ENCODE peak calls at places on chromosome 6, in ten cellular contexts. J is WERI-Rb-1, P is kidney tubule cell, H is GM23248, S is H4, M is CMK, E is HT-29, K is HCT116, W is left ventricle myocardium inferior, D is amniotic epithelial cell. C is an unnamed sample.

GRCh38 chr6:36130672-36131516 is 581 bp downstream of the MAPK13 start:
- DNase-seq in D (peak), M (no peak), S (no peak), P (peak), K (peak), W (no peak), E (peak), J (peak), H (peak), C (peak)

GRCh38 chr6:53728570-53729194 is 63.1 kb upstream of the KLHL31 start:
- DNase-seq in J (peak), H (peak), P (peak), K (no peak), E (peak), W (peak), D (peak), S (peak), M (no peak), C (peak)

GRCh38 chr6:157106487-157106886 is 216.8 kb downstream of the TMEM242 start:
- DNase-seq in D (peak), K (peak), P (peak), E (no peak), H (peak), W (no peak), M (no peak), J (no peak), S (peak), C (no peak)

GRCh38 chr6:26613717-26614683 is 17.2 kb downstream of the ABT1 start:
- DNase-seq in J (peak), K (no peak), E (no peak), S (no peak), W (no peak), M (no peak), H (peak), P (peak), D (no peak), C (no peak)

GRCh38 chr6:169168302-169168630 is 85.4 kb downstream of the THBS2 start:
- DNase-seq in K (no peak), J (no peak), E (no peak), H (no peak), M (no peak), W (no peak), D (no peak), P (no peak), S (peak), C (no peak)

GRCh38 chr6:109447087-109447486 is 6.6 kb downstream of the SMPD2 start:
- DNase-seq in E (no peak), P (no peak), W (no peak), H (no peak), D (no peak), J (no peak), S (no peak), M (no peak), K (no peak), C (no peak)

GRCh38 chr6:143536461-143536865 is 24.9 kb upstream of the FUCA2 start:
- DNase-seq in K (no peak), J (peak), P (peak), E (peak), S (no peak), M (no peak), D (no peak), W (peak), H (peak), C (no peak)

GRCh38 chr6:21823371-21823770 is 229.8 kb downstream of the SOX4 start:
- DNase-seq in D (no peak), S (no peak), W (no peak), H (no peak), M (no peak), E (no peak), P (no peak), J (no peak), K (no peak), C (no peak)

GRCh38 chr6:129733290-129733689 is 23.3 kb upstream of the ARHGAP18 start:
- DNase-seq in K (no peak), J (no peak), D (no peak), H (no peak), S (no peak), P (no peak), W (no peak), M (no peak), E (peak), C (no peak)

GRCh38 chr6:38492031-38492430 is 147.7 kb downstream of the BTBD9 start:
- DNase-seq in K (no peak), M (no peak), H (no peak), D (no peak), P (no peak), J (no peak), S (no peak), E (no peak), W (no peak), C (no peak)

GRCh38 chr6:159766923-159767322 is 5.1 kb downstream of the ACAT2 start:
- DNase-seq in D (no peak), W (no peak), P (no peak), E (no peak), J (no peak), K (no peak), S (no peak), H (peak), M (no peak), C (no peak)

GRCh38 chr6:113786168-113786567 is 71.0 kb upstream of the MARCKS start:
- DNase-seq in E (peak), M (no peak), S (no peak), P (peak), W (no peak), H (no peak), K (peak), J (no peak), D (peak), C (no peak)

GRCh38 chr6:170049641-170050491 is 241.0 kb downstream of the DLL1 start:
- DNase-seq in D (no peak), P (no peak), M (no peak), H (peak), E (no peak), K (no peak), J (no peak), S (peak), W (peak), C (no peak)

GRCh38 chr6:136641873-136642465 is 91.7 kb upstream of the MAP7 start:
- DNase-seq in K (no peak), S (no peak), E (no peak), J (no peak), M (no peak), D (no peak), H (no peak), W (no peak), P (no peak), C (no peak)

GRCh38 chr6:4281341-4282293 is 146.2 kb upstream of the ECI2 start:
- DNase-seq in K (no peak), P (peak), H (peak), D (peak), J (no peak), S (no peak), M (no peak), W (peak), E (peak), C (peak)

GRCh38 chr6:131733376-131734016 is 22.7 kb upstream of the CTAGE9 start:
- DNase-seq in E (no peak), M (no peak), D (peak), P (no peak), K (no peak), H (peak), S (no peak), W (no peak), J (no peak), C (no peak)

GRCh38 chr6:38508894-38509293 is 130.8 kb downstream of the BTBD9 start:
- DNase-seq in J (no peak), D (peak), E (no peak), M (no peak), P (peak), H (peak), S (peak), W (no peak), K (no peak), C (no peak)

GRCh38 chr6:52995913-52996685 is 1.0 kb upstream of the GSTA4 start:
- DNase-seq in M (peak), D (peak), S (peak), J (peak), E (peak), K (peak), W (peak), P (peak), H (peak), C (no peak)

GRCh38 chr6:35724059-35724458 is 12.8 kb upstream of the ARMC12 start:
- DNase-seq in D (no peak), M (no peak), S (no peak), E (no peak), H (no peak), W (no peak), J (no peak), K (no peak), P (no peak), C (no peak)

GRCh38 chr6:132708771-132709170 is 5.1 kb downstream of the VNN1 start:
- DNase-seq in E (no peak), M (no peak), D (peak), W (no peak), P (peak), S (no peak), H (no peak), K (no peak), J (no peak), C (no peak)

GRCh38 chr6:136927313-136927712 is 5.2 kb downstream of the SLC35D3 start:
- DNase-seq in M (no peak), H (no peak), J (peak), E (peak), K (peak), P (peak), S (no peak), W (no peak), D (peak), C (peak)

GRCh38 chr6:53829698-53830221 is 35.0 kb downstream of the LRRC1 start:
- DNase-seq in D (no peak), J (no peak), S (no peak), K (no peak), H (no peak), E (peak), P (peak), M (no peak), W (no peak), C (no peak)

GRCh38 chr6:123415844-123416468 is 220.8 kb downstream of the TRDN start:
- DNase-seq in D (peak), H (peak), M (peak), J (peak), S (peak), K (peak), W (no peak), E (peak), P (peak), C (peak)

GRCh38 chr6:159595173-159595572 is 97.9 kb downstream of the SOD2 start:
- DNase-seq in E (no peak), K (peak), W (no peak), P (peak), H (peak), J (no peak), S (peak), D (peak), M (no peak), C (no peak)

GRCh38 chr6:3355358-3356055 is 96.8 kb downstream of the PSMG4 start:
- DNase-seq in J (peak), W (no peak), K (no peak), M (no peak), S (no peak), E (no peak), H (peak), D (peak), P (no peak), C (no peak)

GRCh38 chr6:36984581-36985383 is 1.2 kb downstream of the MTCH1 start:
- DNase-seq in S (peak), W (no peak), J (peak), P (peak), E (peak), H (peak), D (peak), M (no peak), K (peak), C (no peak)

GRCh38 chr6:167980911-167981310 is 16.6 kb upstream of the KIF25 start:
- DNase-seq in W (no peak), P (no peak), H (no peak), J (no peak), S (no peak), M (no peak), D (no peak), E (no peak), K (no peak), C (no peak)

GRCh38 chr6:131419698-131420097 is 153.3 kb upstream of the ARG1 start:
- DNase-seq in M (no peak), P (no peak), H (no peak), J (no peak), D (no peak), S (no peak), K (no peak), W (no peak), E (no peak), C (no peak)

GRCh38 chr6:144478487-144478886 is 193.4 kb downstream of the UTRN start:
- DNase-seq in W (peak), D (no peak), K (no peak), M (no peak), E (no peak), J (no peak), P (no peak), H (peak), S (no peak), C (no peak)

GRCh38 chr6:219641-220198 is 72.6 kb upstream of the DUSP22 start:
- DNase-seq in K (no peak), D (no peak), M (peak), H (peak), E (no peak), S (peak), P (peak), W (peak), J (no peak), C (no peak)

GRCh38 chr6:107460074-107460631 is 789 bp upstream of the PDSS2 start:
- DNase-seq in H (no peak), D (peak), S (no peak), W (no peak), K (no peak), M (no peak), E (no peak), P (no peak), J (no peak), C (no peak)

GRCh38 chr6:170111816-170112582 is 178.9 kb downstream of the DLL1 start:
- DNase-seq in H (no peak), W (no peak), E (no peak), P (no peak), D (no peak), K (no peak), S (no peak), J (no peak), M (no peak), C (no peak)

GRCh38 chr6:79277109-79277508 is 42.6 kb upstream of the HMGN3 start:
- DNase-seq in J (no peak), D (peak), K (no peak), M (no peak), H (peak), W (no peak), E (no peak), S (no peak), P (peak), C (no peak)

GRCh38 chr6:195861-196360 is 96.4 kb upstream of the DUSP22 start:
- DNase-seq in H (peak), M (no peak), W (peak), S (no peak), D (peak), E (no peak), J (no peak), P (no peak), K (no peak), C (no peak)

GRCh38 chr6:145875496-145876244 is 61.1 kb upstream of the FBXO30 start:
- DNase-seq in D (peak), J (no peak), P (no peak), H (peak), S (no peak), E (no peak), M (no peak), W (no peak), K (no peak), C (no peak)